ENCODE peak calls at places on chromosomes 2 and 18, in five cellular contexts. E is omental fat pad, R is AG09309, H is progenitor cell of endocrine pancreas, B is endothelial cell. S is an unnamed sample.

GRCh38 chr18:51655327-51655698 is 457.8 kb upstream of the MEX3C start:
- DNase-seq in B (no peak), H (no peak), R (no peak), E (no peak), S (no peak)

GRCh38 chr2:86518498-86518897 is 44.7 kb downstream of the CHMP3 start:
- DNase-seq in B (no peak), E (no peak), H (no peak), R (no peak), S (no peak)

GRCh38 chr2:17164550-17164949 is 353.7 kb downstream of the RAD51AP2 start:
- DNase-seq in H (no peak), B (no peak), R (no peak), E (no peak), S (no peak)

GRCh38 chr2:13597176-13597575 is 880.4 kb downstream of the TRIB2 start:
- DNase-seq in H (no peak), B (no peak), E (no peak), R (no peak), S (no peak)

GRCh38 chr2:120831891-120832290 is 96.2 kb downstream of the GLI2 start:
- DNase-seq in H (no peak), E (no peak), R (no peak), B (no peak), S (no peak)

GRCh38 chr2:154195644-154196221 is 324.0 kb downstream of the GALNT13 start:
- DNase-seq in B (no peak), R (no peak), E (no peak), H (no peak), S (no peak)

GRCh38 chr2:129717560-129718128 is 261.8 kb upstream of the RAB6C start:
- DNase-seq in H (no peak), B (no peak), R (no peak), E (no peak), S (peak; percentile 23)

GRCh38 chr2:27932396-27932795 is 41.9 kb downstream of the BABAM2 start:
- DNase-seq in B (no peak), R (no peak), E (no peak), H (no peak), S (no peak)

GRCh38 chr2:102185347-102185746 is 1.5 kb upstream of the IL1RL2 start:
- DNase-seq in E (no peak), R (no peak), H (no peak), B (peak; percentile 26), S (no peak)

GRCh38 chr2:242075683-242076082 is 206.2 kb downstream of the RTP5 start:
- DNase-seq in H (no peak), B (no peak), R (no peak), E (no peak), S (no peak)

GRCh38 chr2:190533175-190533967 is 1.2 kb downstream of the NEMP2 start:
- DNase-seq in H (no peak), E (no peak), B (no peak), R (no peak), S (no peak)

GRCh38 chr18:61459896-61460295 is 126.7 kb downstream of the CDH20 start:
- DNase-seq in E (no peak), H (no peak), R (no peak), B (no peak), S (no peak)

GRCh38 chr18:77161954-77162353 is 29.4 kb upstream of the MBP start:
- DNase-seq in R (no peak), B (no peak), E (no peak), H (no peak), S (no peak)

GRCh38 chr2:142824756-142825155 is 52.7 kb upstream of the KYNU start:
- DNase-seq in H (no peak), R (no peak), E (no peak), B (no peak), S (no peak)

GRCh38 chr2:128513416-128514283 is 195.0 kb upstream of the HS6ST1 start:
- DNase-seq in H (no peak), E (no peak), R (no peak), B (no peak), S (no peak)

GRCh38 chr18:25288340-25288955 is 63.5 kb downstream of the ZNF521 start:
- DNase-seq in H (no peak), E (no peak), B (no peak), R (no peak), S (no peak)

GRCh38 chr2:236047886-236048540 is 120.2 kb downstream of the GBX2 start:
- DNase-seq in R (no peak), B (no peak), H (no peak), E (no peak), S (no peak)

GRCh38 chr18:79851489-79851888 is 53.8 kb downstream of the KCNG2 start:
- DNase-seq in B (no peak), R (no peak), E (no peak), H (no peak), S (no peak)

GRCh38 chr2:1590611-1591460 is 153.5 kb downstream of the PXDN start:
- DNase-seq in B (no peak), H (no peak), E (no peak), R (no peak), S (no peak)

GRCh38 chr2:128320609-128321420 is 2.1 kb upstream of the HS6ST1 start:
- DNase-seq in E (no peak), H (peak; percentile 8), R (no peak), B (no peak), S (no peak)

DNA sequence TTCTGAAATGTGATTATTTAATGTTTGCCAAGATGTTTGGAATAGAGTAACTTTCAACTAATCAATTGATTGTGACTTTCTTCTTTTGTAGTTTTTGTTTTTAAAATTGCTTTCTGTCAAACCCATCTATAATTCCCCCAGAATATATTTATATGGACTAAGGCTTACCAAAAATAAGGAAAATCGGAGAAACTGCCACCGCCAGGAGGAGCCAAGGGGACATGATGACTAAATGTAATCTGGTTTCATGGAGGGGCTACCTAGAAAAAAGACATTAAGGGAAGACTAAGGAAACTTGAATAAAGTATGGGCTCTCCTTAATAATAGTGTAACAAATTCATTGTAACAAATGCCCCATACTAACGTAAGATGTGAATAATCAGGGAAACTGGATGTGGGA is 19.5 kb downstream of the BOLA3 start:
- DNase-seq in E (no peak), H (no peak), B (no peak), R (no peak), S (no peak)
- TF ChIP-seq CTCF in E (no peak), H (peak; percentile 41), B (no peak), R (peak; percentile 14), S (peak; percentile 32)

DNA sequence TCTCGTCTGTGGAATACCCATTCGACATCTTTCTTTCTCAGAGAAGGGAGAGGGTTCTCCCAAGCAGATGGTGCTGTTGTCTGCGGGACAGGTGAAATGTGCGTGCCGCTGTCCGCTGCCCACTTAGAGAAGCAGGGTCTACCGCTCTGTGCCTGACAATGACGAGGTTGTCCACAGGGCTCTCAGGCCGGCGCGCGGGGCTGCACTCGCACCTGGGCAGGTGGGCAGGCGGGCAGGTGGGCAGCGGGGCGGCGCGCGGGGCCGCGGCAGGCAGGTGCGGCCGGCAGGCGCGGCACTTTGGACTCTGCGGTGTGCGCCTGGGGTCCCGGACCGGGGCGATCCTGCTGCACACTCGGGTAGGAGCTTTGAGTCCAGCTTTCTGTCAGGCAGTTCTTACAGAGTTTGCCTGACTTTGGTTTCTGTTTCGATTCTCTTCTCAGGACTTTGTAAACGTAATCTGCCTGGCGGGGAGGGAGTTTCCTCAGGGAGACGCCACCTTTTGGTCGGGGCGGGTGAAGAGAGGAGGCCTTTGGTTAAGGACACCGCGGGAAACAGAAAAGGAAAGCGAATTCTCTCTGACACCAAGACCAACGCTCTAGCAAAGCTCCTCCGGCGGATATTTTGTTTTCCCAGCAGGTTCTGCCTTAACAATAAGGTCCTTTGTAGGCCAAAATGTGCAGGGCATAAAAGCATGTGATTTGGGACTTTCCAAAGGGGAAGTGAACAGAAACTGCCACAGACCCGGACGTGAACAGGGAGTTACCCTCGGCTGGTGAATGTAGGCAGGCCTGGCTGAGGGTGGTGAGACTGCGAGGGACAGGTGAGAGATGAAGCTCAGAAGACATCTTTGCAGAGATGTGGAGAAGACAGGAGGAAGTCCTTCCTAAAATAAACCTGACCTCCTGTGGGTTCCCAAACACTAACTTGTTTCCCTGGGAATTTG is at the start of gene IFIH1:
- DNase-seq in R (peak; percentile 55), B (peak; percentile 68), E (peak; percentile 60), H (peak; percentile 47), S (peak; percentile 49)
- TF ChIP-seq CTCF in R (peak; percentile 49), B (no peak), E (no peak), H (peak; percentile 43), S (no peak)

GRCh38 chr2:4992226-4992625 is 700.0 kb upstream of the SOX11 start:
- DNase-seq in H (no peak), E (no peak), B (no peak), R (no peak), S (no peak)
- TF ChIP-seq CTCF in H (no peak), E (no peak), B (no peak), R (no peak), S (no peak)

DNA sequence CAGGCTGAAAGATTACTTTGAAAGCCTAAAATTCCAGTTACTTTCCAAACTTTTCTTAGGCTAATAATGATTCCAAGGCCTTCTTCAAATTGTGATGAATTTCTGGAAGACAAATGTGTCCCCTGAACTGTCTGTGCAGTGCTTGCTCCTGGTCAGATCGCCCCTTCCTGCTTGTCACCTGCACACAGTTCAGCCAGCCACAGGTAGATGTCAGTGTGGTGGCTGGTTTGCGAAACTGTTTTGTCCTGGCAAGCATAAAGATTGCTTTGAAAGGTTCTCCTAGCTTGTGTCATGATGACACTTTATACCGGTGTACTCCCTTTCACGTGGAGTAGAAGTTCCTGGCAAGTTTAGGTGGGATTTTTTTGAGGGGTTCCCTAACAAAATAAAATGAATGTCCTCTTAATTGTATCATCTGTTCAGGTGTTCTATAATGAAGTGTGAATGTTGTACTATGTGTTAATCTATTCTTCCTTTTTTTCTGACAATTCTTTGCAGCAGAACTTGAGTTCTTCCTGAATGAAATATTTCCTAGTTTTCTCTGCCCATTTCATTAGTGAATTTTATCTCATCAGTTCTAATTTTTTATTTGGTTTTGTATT is 298.8 kb downstream of the ZNF407 start:
- DNase-seq in R (no peak), B (peak; percentile 40), H (no peak), E (no peak), S (peak; percentile 43)
- TF ChIP-seq CTCF in R (no peak), B (peak; percentile 29), H (peak; percentile 74), E (no peak), S (peak; percentile 61)

DNA sequence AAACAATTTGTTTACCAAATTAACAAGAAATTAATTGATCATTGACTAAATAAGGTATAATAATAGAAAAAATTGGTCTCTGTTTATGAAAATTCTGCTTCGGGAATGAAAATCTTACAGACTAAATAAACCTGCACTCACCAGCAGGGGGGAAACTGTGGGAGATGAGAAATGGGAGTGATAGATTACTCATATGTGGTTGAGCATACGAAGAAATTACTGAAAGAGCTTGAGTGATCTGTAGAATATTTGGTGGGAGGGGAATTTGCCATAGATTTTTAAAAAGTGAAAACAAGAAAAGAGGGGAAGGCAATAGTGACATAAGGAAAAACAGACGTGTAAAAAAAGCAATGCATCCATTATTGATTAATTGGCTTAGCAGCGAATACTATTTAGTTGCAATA is 2.2 kb downstream of the HMSD start:
- DNase-seq in R (no peak), E (no peak), B (no peak), H (no peak), S (no peak)
- TF ChIP-seq CTCF in R (peak; percentile 54), E (no peak), B (no peak), H (no peak), S (no peak)

GRCh38 chr2:166700079-166700478 is 188.2 kb upstream of the XIRP2 start:
- DNase-seq in R (no peak), H (no peak), B (no peak), E (no peak), S (no peak)
- TF ChIP-seq CTCF in R (no peak), H (peak; percentile 51), B (no peak), E (no peak), S (no peak)

GRCh38 chr18:9831046-9831722 is 54.6 kb upstream of the TXNDC2 start:
- DNase-seq in R (no peak), B (no peak), H (no peak), E (no peak), S (no peak)
- TF ChIP-seq CTCF in R (no peak), B (no peak), H (peak; percentile 30), E (no peak), S (no peak)

S was measured in nephron progenitor cell.